ENCODE peak calls at places on chromosomes 2 and 18, in six cellular contexts. O is PC-3, K is Panc1, Y is psoas muscle, D is fibroblast of lung, G is heart left ventricle. L is an unnamed sample. For H3K4me1, the result is how much of the 10 kb centered on the place peaks cover.

GRCh38 chr2:171874517-171874916 is 19.5 kb downstream of the SLC25A12 start:
- DNase-seq in O (no peak), K (no peak), Y (no peak), D (no peak), G (no peak), L (no peak)

GRCh38 chr2:209512951-209513350 is 89.1 kb downstream of the MAP2 start:
- DNase-seq in O (no peak), K (no peak), Y (no peak), D (no peak), G (no peak), L (no peak)

GRCh38 chr2:233758849-233759248 is 1.2 kb upstream of the UGT1A1 start:
- DNase-seq in O (no peak), K (no peak), Y (no peak), D (peak), G (no peak), L (no peak)

GRCh38 chr18:33987206-33987605 is 237.5 kb downstream of the NOL4 start:
- DNase-seq in O (no peak), K (no peak), Y (no peak), D (no peak), G (no peak), L (no peak)

GRCh38 chr2:240178564-240178963 is 38.1 kb upstream of the OTOS start:
- DNase-seq in O (no peak), K (no peak), Y (peak), D (no peak), G (peak), L (no peak)

GRCh38 chr18:45108754-45109153 is 428.1 kb downstream of the SETBP1 start:
- DNase-seq in O (no peak), K (no peak), Y (no peak), D (no peak), G (no peak), L (no peak)

GRCh38 chr2:65054749-65055426 is 1.3 kb upstream of the CEP68 start:
- DNase-seq in O (no peak), K (no peak), Y (no peak), D (no peak), G (no peak), L (no peak)

GRCh38 chr18:37778417-37779165 is 213.0 kb upstream of the CELF4 start:
- DNase-seq in O (peak), K (peak), Y (peak), D (no peak), G (peak), L (peak)

GRCh38 chr18:12093520-12094257 is at the start of gene ANKRD62:
- DNase-seq in O (no peak), K (no peak), Y (no peak), D (no peak), G (no peak), L (no peak)

GRCh38 chr2:142865924-142866323 is 11.5 kb upstream of the KYNU start:
- DNase-seq in O (no peak), K (no peak), Y (no peak), D (no peak), G (no peak), L (no peak)

GRCh38 chr2:16069933-16070647 is 129.7 kb downstream of the MYCN start:
- DNase-seq in O (no peak), K (no peak), Y (no peak), D (no peak), G (no peak), L (no peak)

GRCh38 chr2:62370304-62371250 is 135.4 kb downstream of the TMEM17 start:
- DNase-seq in O (no peak), K (no peak), Y (no peak), D (no peak), G (no peak), L (no peak)

GRCh38 chr18:2197945-2198344 is 373.4 kb downstream of the METTL4 start:
- DNase-seq in O (peak), K (no peak), Y (no peak), D (no peak), G (no peak), L (no peak)

GRCh38 chr2:218806346-218806978 is 24.5 kb downstream of the CYP27A1 start:
- DNase-seq in O (peak), K (no peak), Y (peak), D (peak), G (peak), L (peak)

GRCh38 chr2:24399434-24400206 is 39.3 kb upstream of the ITSN2 start:
- DNase-seq in O (no peak), K (no peak), Y (no peak), D (no peak), G (no peak), L (no peak)

GRCh38 chr2:225010804-225011203 is 31.5 kb downstream of the DOCK10 start:
- DNase-seq in O (peak), K (peak), Y (no peak), D (peak), G (no peak), L (peak)

GRCh38 chr2:39530423-39530866 is 93.4 kb upstream of the MAP4K3 start:
- DNase-seq in O (peak), K (no peak), Y (no peak), D (peak), G (no peak), L (no peak)

GRCh38 chr2:126674075-126674744 is 18.3 kb downstream of the GYPC start:
- DNase-seq in O (no peak), K (no peak), Y (no peak), D (no peak), G (no peak), L (no peak)

GRCh38 chr2:10188211-10188610 is 65.7 kb downstream of the RRM2 start:
- DNase-seq in O (peak), K (no peak), Y (no peak), D (peak), G (no peak), L (no peak)

GRCh38 chr18:57242285-57242684 is 95.4 kb downstream of the BOD1L2 start:
- DNase-seq in O (no peak), K (no peak), Y (no peak), D (no peak), G (no peak), L (no peak)

GRCh38 chr2:23452853-23453420 is 68.0 kb downstream of the KLHL29 start:
- DNase-seq in O (no peak), K (no peak), Y (no peak), D (peak), G (no peak), L (no peak)

GRCh38 chr2:24164416-24164973 is 10.4 kb upstream of the FAM228A start:
- DNase-seq in O (peak), K (no peak), Y (no peak), D (no peak), G (no peak), L (no peak)

GRCh38 chr2:152167070-152167469 is 8.5 kb downstream of the STAM2 start:
- DNase-seq in O (no peak), K (no peak), Y (no peak), D (no peak), G (no peak), L (no peak)

GRCh38 chr18:1350931-1351450 is 446.3 kb downstream of the ADCYAP1 start:
- DNase-seq in O (peak), K (no peak), Y (no peak), D (no peak), G (no peak), L (no peak)

GRCh38 chr2:96540136-96540535 is 3.6 kb downstream of the ARID5A start:
- DNase-seq in O (peak), K (no peak), Y (peak), D (peak), G (no peak), L (peak)

GRCh38 chr2:222433381-222434173 is 9.2 kb downstream of the SGPP2 start:
- DNase-seq in O (no peak), K (no peak), Y (no peak), D (no peak), G (no peak), L (peak)

GRCh38 chr18:47793609-47794008 is 136.8 kb downstream of the SMAD2 start:
- DNase-seq in O (no peak), K (no peak), Y (no peak), D (no peak), G (no peak), L (no peak)
- H3K4me1 ChIP-seq in O (under half), K (under half), Y (under half), D (under half), G (under half), L (under half)

GRCh38 chr2:42935692-42936631 is 143.6 kb upstream of the HAAO start:
- DNase-seq in O (no peak), K (no peak), Y (peak), D (no peak), G (peak), L (no peak)
- H3K4me1 ChIP-seq in O (under half), K (under half), Y (under half), D (under half), G (half or more), L (under half)

DNA sequence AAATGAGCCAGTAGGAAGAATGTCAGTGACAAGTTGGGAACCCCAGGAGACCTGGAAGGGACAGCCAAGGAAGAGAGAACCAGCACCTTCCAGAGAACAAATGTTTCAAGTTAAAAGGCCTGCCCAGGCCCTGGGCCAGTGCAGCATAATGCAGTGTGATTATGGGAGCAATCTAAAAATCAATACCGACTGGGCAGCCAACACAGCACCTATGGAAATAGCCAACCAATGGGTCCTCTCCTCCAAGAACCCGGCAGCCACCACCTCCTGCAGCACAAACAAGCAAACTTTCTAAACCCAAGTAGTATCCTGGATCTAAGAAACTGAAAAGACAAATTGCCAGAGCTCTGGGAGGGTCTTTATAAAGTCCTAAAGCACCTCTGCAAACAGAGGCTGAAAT is 71.7 kb downstream of the CLHC1 start:
- DNase-seq in O (no peak), K (no peak), Y (no peak), D (no peak), G (no peak), L (no peak)
- H3K4me1 ChIP-seq in O (half or more), K (under half), Y (under half), D (under half), G (half or more), L (under half)

GRCh38 chr2:170212625-170213280 is 34.8 kb downstream of the MYO3B start:
- DNase-seq in O (no peak), K (no peak), Y (no peak), D (no peak), G (no peak), L (no peak)

GRCh38 chr2:170214309-170214902 is 36.5 kb downstream of the MYO3B start:
- DNase-seq in O (no peak), K (no peak), Y (no peak), D (no peak), G (no peak), L (no peak)

GRCh38 chr2:170216415-170216814 is 38.5 kb downstream of the MYO3B start:
- DNase-seq in O (no peak), K (no peak), Y (no peak), D (no peak), G (no peak), L (no peak)

GRCh38 chr2:170215019-170215418 is 37.1 kb downstream of the MYO3B start:
- DNase-seq in O (no peak), K (no peak), Y (no peak), D (no peak), G (no peak), L (no peak)

DNA sequence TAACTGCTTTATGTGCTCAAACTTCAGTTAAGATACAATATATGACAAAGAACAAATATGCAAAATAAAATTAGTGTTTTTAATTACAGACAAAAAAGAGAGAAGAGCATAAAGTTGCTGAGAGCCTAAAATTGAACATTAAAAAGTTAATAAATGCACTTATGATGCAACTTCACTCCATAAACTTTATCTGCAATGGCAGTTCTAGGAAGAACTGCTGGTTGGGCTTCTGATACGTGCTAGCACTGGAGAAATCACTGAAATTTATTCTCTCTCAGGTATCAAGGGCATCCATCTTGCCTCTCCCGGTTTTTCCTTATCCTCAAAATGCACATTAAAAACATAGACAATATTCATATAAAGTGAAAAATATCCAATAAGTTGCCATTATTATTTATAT is 35.7 kb downstream of the MYO3B start:
- DNase-seq in O (no peak), K (no peak), Y (no peak), D (no peak), G (no peak), L (no peak)
- H3K4me1 ChIP-seq in O (under half), K (under half), Y (under half), D (under half), G (under half), L (under half)

GRCh38 chr2:42949125-42949524 is 156.7 kb upstream of the HAAO start:
- DNase-seq in O (no peak), K (no peak), Y (peak), D (no peak), G (peak), L (no peak)
- H3K4me1 ChIP-seq in O (under half), K (under half), Y (under half), D (under half), G (half or more), L (under half)